ENCODE peak calls at places on chromosomes 2 and 18, in four cellular contexts. W is M059J; H is activated naive CD8-positive, alpha-beta T cell treated with anti-CD3 and anti-CD28 coated beads, Interleukin-2, amount 50 U/mL, for 24 hours; L is NCI-H1105. R is an unnamed sample.

GRCh38 chr2:50490991-50491390 is 540.9 kb downstream of the NRXN1 start:
- DNase-seq in H (no peak), L (no peak), W (no peak), R (no peak)

GRCh38 chr2:237603718-237604362 is 13.3 kb upstream of the RAB17 start:
- DNase-seq in H (peak), L (no peak), W (peak), R (peak)

GRCh38 chr2:52934354-52934898 is 833.2 kb upstream of the CHAC2 start:
- DNase-seq in H (no peak), W (peak), L (no peak), R (peak)

GRCh38 chr18:27276886-27277285 is 91.8 kb upstream of the CHST9 start:
- DNase-seq in H (no peak), W (no peak), L (no peak), R (no peak)

GRCh38 chr2:149732001-149732685 is 144.6 kb upstream of the MMADHC start:
- DNase-seq in W (peak), L (no peak), H (no peak), R (peak)

GRCh38 chr2:96404446-96405373 is 69.1 kb downstream of the NCAPH start:
- DNase-seq in L (peak), H (no peak), W (peak), R (no peak)

GRCh38 chr18:49768051-49768391 is 45.3 kb downstream of the ACAA2 start:
- DNase-seq in H (no peak), W (peak), L (no peak), R (peak)

GRCh38 chr2:190979906-190980629 is 33.9 kb downstream of the STAT1 start:
- DNase-seq in W (peak), L (peak), H (no peak), R (peak)

GRCh38 chr2:174263989-174264388 is 15.7 kb upstream of the OLA1 start:
- DNase-seq in H (no peak), L (no peak), W (peak), R (peak)

GRCh38 chr2:237351796-237352195 is 62.2 kb downstream of the COL6A3 start:
- DNase-seq in W (no peak), H (no peak), L (no peak), R (no peak)

GRCh38 chr18:54388203-54389142 is 30.8 kb downstream of the C18orf54 start:
- DNase-seq in H (peak), L (no peak), W (peak), R (peak)

GRCh38 chr18:42620585-42620984 is 494.9 kb downstream of the RIT2 start:
- DNase-seq in H (no peak), W (no peak), L (no peak), R (no peak)

GRCh38 chr18:3547891-3548615 is 98.1 kb downstream of the TGIF1 start:
- DNase-seq in L (no peak), H (no peak), W (no peak), R (no peak)

GRCh38 chr2:53498210-53498609 is 269.4 kb upstream of the CHAC2 start:
- DNase-seq in W (no peak), L (no peak), H (no peak), R (peak)

GRCh38 chr2:240187989-240188590 is 47.6 kb upstream of the OTOS start:
- DNase-seq in L (no peak), H (no peak), W (no peak), R (no peak)

GRCh38 chr2:239264838-239265651 is 135.8 kb downstream of the HDAC4 start:
- DNase-seq in W (peak), H (peak), L (no peak), R (peak)

GRCh38 chr2:216536725-216537124 is 38.1 kb downstream of the RPL37A start:
- DNase-seq in H (no peak), W (no peak), L (no peak), R (no peak)

GRCh38 chr18:12015697-12016062 is 34.4 kb downstream of the IMPA2 start:
- DNase-seq in L (no peak), W (peak), H (no peak), R (peak)

GRCh38 chr18:47931707-47932103 is 1.2 kb upstream of the SMAD2 start:
- DNase-seq in W (peak), L (peak), H (peak), R (peak)

GRCh38 chr2:98795903-98796676 is 65.2 kb upstream of the MGAT4A start:
- DNase-seq in L (no peak), H (no peak), W (no peak), R (no peak)

GRCh38 chr2:240401308-240401707 is 34.2 kb upstream of the GPC1 start:
- DNase-seq in L (no peak), W (no peak), H (no peak), R (no peak)

GRCh38 chr2:147033046-147033445 is 811.8 kb upstream of the ACVR2A start:
- DNase-seq in W (peak), L (no peak), H (no peak), R (peak)

GRCh38 chr2:119489232-119489952 is 34.9 kb downstream of the SCTR start:
- DNase-seq in H (no peak), L (no peak), W (no peak), R (no peak)

GRCh38 chr2:25342372-25343186 is 854 bp upstream of the DNMT3A start:
- DNase-seq in H (peak), L (peak), W (peak), R (peak)

GRCh38 chr18:66558773-66559172 is 45.1 kb downstream of the CDH19 start:
- DNase-seq in H (no peak), W (no peak), L (no peak), R (no peak)

GRCh38 chr2:29238497-29238896 is 123.3 kb downstream of the CLIP4 start:
- DNase-seq in H (peak), W (peak), L (no peak), R (peak)

GRCh38 chr2:204795156-204795555 is 249.9 kb downstream of the PARD3B start:
- DNase-seq in H (no peak), L (no peak), W (peak), R (peak)

GRCh38 chr2:218387369-218388194 is 5.5 kb downstream of the SLC11A1 start:
- DNase-seq in W (no peak), H (peak), L (peak), R (peak)

GRCh38 chr18:62717059-62717849 is 1.9 kb downstream of the PHLPP1 start:
- DNase-seq in W (peak), H (peak), L (peak), R (peak)

GRCh38 chr18:23716516-23716915 is 27.3 kb downstream of the LAMA3 start:
- DNase-seq in W (peak), H (no peak), L (no peak), R (peak)

GRCh38 chr18:43192408-43192807 is 76.9 kb upstream of the RIT2 start:
- DNase-seq in W (peak), L (no peak), H (no peak), R (no peak)

GRCh38 chr2:61658841-61659780 is 121.0 kb upstream of the XPO1 start:
- DNase-seq in H (no peak), W (peak), L (peak), R (peak)

GRCh38 chr2:102460467-102460866 is 12.6 kb upstream of the SLC9A4 start:
- DNase-seq in L (no peak), W (no peak), H (no peak), R (no peak)

GRCh38 chr2:105373344-105373781 is 25.5 kb downstream of the FHL2 start:
- DNase-seq in H (no peak), W (no peak), L (no peak), R (no peak)

GRCh38 chr18:6521804-6522418 is 107.2 kb upstream of the L3MBTL4 start:
- DNase-seq in L (no peak), H (peak), W (peak), R (peak)

GRCh38 chr18:961644-962355 is 57.1 kb downstream of the ADCYAP1 start:
- DNase-seq in W (peak), H (peak), L (no peak), R (peak)

GRCh38 chr2:11145350-11145749 is 9.9 kb upstream of the SLC66A3 start:
- DNase-seq in W (no peak), L (no peak), H (no peak), R (no peak)

GRCh38 chr2:150464270-150464669 is 23.2 kb downstream of the RND3 start:
- DNase-seq in H (no peak), L (no peak), W (no peak), R (no peak)

GRCh38 chr2:237201461-237202287 is 116.0 kb downstream of the COPS8 start:
- DNase-seq in H (peak), W (peak), L (no peak), R (peak)

R was measured in EL.